ENCODE peak calls at places on chromosomes 12 and 14, in seven cellular contexts. One of them, this sample, is unnamed.

GRCh38 chr12:81005635-81006034 is 67.9 kb upstream of the LIN7A start:
- DNase-seq in kidney: no peak
- DNase-seq in RWPE1: no peak
- DNase-seq in neural progenitor cell: no peak
- DNase-seq in GM23338: no peak
- DNase-seq in A549: no peak
- DNase-seq in upper lobe of right lung: no peak
- DNase-seq in this sample: no peak

GRCh38 chr14:58829594-58829993 is 191.8 kb downstream of the DACT1 start:
- DNase-seq in kidney: no peak
- DNase-seq in RWPE1: peak; percentile 9
- DNase-seq in neural progenitor cell: no peak
- DNase-seq in GM23338: no peak
- DNase-seq in A549: no peak
- DNase-seq in upper lobe of right lung: no peak
- DNase-seq in this sample: no peak

GRCh38 chr12:9148926-9149325 is 33.2 kb upstream of the A2M start:
- DNase-seq in kidney: no peak
- DNase-seq in RWPE1: no peak
- DNase-seq in neural progenitor cell: no peak
- DNase-seq in GM23338: no peak
- DNase-seq in A549: no peak
- DNase-seq in upper lobe of right lung: no peak
- DNase-seq in this sample: no peak

GRCh38 chr12:109738878-109739665 is 25.4 kb downstream of the FAM222A start:
- DNase-seq in kidney: peak; percentile 59
- DNase-seq in RWPE1: no peak
- DNase-seq in neural progenitor cell: no peak
- DNase-seq in GM23338: no peak
- DNase-seq in A549: no peak
- DNase-seq in upper lobe of right lung: peak; percentile 36
- DNase-seq in this sample: peak; percentile 4

GRCh38 chr14:31239673-31240072 is 32.1 kb upstream of the HECTD1 start:
- DNase-seq in kidney: no peak
- DNase-seq in RWPE1: no peak
- DNase-seq in neural progenitor cell: no peak
- DNase-seq in GM23338: no peak
- DNase-seq in A549: no peak
- DNase-seq in upper lobe of right lung: peak; percentile 90
- DNase-seq in this sample: no peak

GRCh38 chr14:64623576-64624165 is 73.9 kb downstream of the PPP1R36 start:
- DNase-seq in kidney: no peak
- DNase-seq in RWPE1: no peak
- DNase-seq in neural progenitor cell: peak; percentile 57
- DNase-seq in GM23338: no peak
- DNase-seq in A549: no peak
- DNase-seq in upper lobe of right lung: no peak
- DNase-seq in this sample: no peak

GRCh38 chr14:32403688-32404087 is 74.6 kb downstream of the AKAP6 start:
- DNase-seq in kidney: no peak
- DNase-seq in RWPE1: no peak
- DNase-seq in neural progenitor cell: no peak
- DNase-seq in GM23338: no peak
- DNase-seq in A549: no peak
- DNase-seq in upper lobe of right lung: no peak
- DNase-seq in this sample: no peak

GRCh38 chr12:124233846-124234620 is 60.9 kb upstream of the RFLNA start:
- DNase-seq in kidney: no peak
- DNase-seq in RWPE1: peak; percentile 21
- DNase-seq in neural progenitor cell: no peak
- DNase-seq in GM23338: no peak
- DNase-seq in A549: no peak
- DNase-seq in upper lobe of right lung: no peak
- DNase-seq in this sample: no peak

GRCh38 chr12:7806863-7807487 is 17.8 kb downstream of the NANOG start:
- DNase-seq in kidney: no peak
- DNase-seq in RWPE1: peak; percentile 60
- DNase-seq in neural progenitor cell: peak; percentile 79
- DNase-seq in GM23338: peak; percentile 90
- DNase-seq in A549: peak; percentile 75
- DNase-seq in upper lobe of right lung: peak; percentile 74
- DNase-seq in this sample: peak; percentile 76

GRCh38 chr14:99759546-99759925 is 33.7 kb upstream of the EML1 start:
- DNase-seq in kidney: peak; percentile 64
- DNase-seq in RWPE1: no peak
- DNase-seq in neural progenitor cell: no peak
- DNase-seq in GM23338: no peak
- DNase-seq in A549: no peak
- DNase-seq in upper lobe of right lung: peak; percentile 49
- DNase-seq in this sample: peak; percentile 64

GRCh38 chr12:39123580-39123979 is 218.2 kb upstream of the CPNE8 start:
- DNase-seq in kidney: no peak
- DNase-seq in RWPE1: no peak
- DNase-seq in neural progenitor cell: no peak
- DNase-seq in GM23338: no peak
- DNase-seq in A549: no peak
- DNase-seq in upper lobe of right lung: no peak
- DNase-seq in this sample: no peak

GRCh38 chr14:32349322-32349721 is 20.2 kb downstream of the AKAP6 start:
- DNase-seq in kidney: no peak
- DNase-seq in RWPE1: no peak
- DNase-seq in neural progenitor cell: no peak
- DNase-seq in GM23338: no peak
- DNase-seq in A549: no peak
- DNase-seq in upper lobe of right lung: no peak
- DNase-seq in this sample: no peak

GRCh38 chr14:74634964-74635363 is 22.9 kb upstream of the LTBP2 start:
- DNase-seq in kidney: peak; percentile 25
- DNase-seq in RWPE1: no peak
- DNase-seq in neural progenitor cell: peak; percentile 33
- DNase-seq in GM23338: no peak
- DNase-seq in A549: no peak
- DNase-seq in upper lobe of right lung: no peak
- DNase-seq in this sample: no peak

GRCh38 chr14:74637184-74637562 is 25.1 kb upstream of the LTBP2 start:
- DNase-seq in kidney: no peak
- DNase-seq in RWPE1: no peak
- DNase-seq in neural progenitor cell: peak; percentile 28
- DNase-seq in GM23338: no peak
- DNase-seq in A549: no peak
- DNase-seq in upper lobe of right lung: no peak
- DNase-seq in this sample: peak; percentile 57

GRCh38 chr14:74635831-74636230 is 23.8 kb upstream of the LTBP2 start:
- DNase-seq in kidney: no peak
- DNase-seq in RWPE1: no peak
- DNase-seq in neural progenitor cell: no peak
- DNase-seq in GM23338: no peak
- DNase-seq in A549: no peak
- DNase-seq in upper lobe of right lung: no peak
- DNase-seq in this sample: no peak

GRCh38 chr14:74638066-74638465 is 26.0 kb upstream of the LTBP2 start:
- DNase-seq in kidney: no peak
- DNase-seq in RWPE1: no peak
- DNase-seq in neural progenitor cell: no peak
- DNase-seq in GM23338: no peak
- DNase-seq in A549: no peak
- DNase-seq in upper lobe of right lung: no peak
- DNase-seq in this sample: peak; percentile 86

GRCh38 chr14:74636424-74637183 is 24.6 kb upstream of the LTBP2 start:
- DNase-seq in kidney: no peak
- DNase-seq in RWPE1: no peak
- DNase-seq in neural progenitor cell: no peak
- DNase-seq in GM23338: no peak
- DNase-seq in A549: no peak
- DNase-seq in upper lobe of right lung: no peak
- DNase-seq in this sample: no peak
- H3K27ac ChIP-seq in kidney: no peak overlapping the region
- H3K27ac ChIP-seq in RWPE1: peak overlapping the region; percentile 56
- H3K27ac ChIP-seq in neural progenitor cell: no peak overlapping the region
- H3K27ac ChIP-seq in GM23338: no peak overlapping the region
- H3K27ac ChIP-seq in A549: no peak overlapping the region
- H3K27ac ChIP-seq in upper lobe of right lung: no peak overlapping the region
- H3K27ac ChIP-seq in this sample: peak overlapping the region; percentile 91

GRCh38 chr14:36520601-36521525 is 831 bp upstream of the NKX2-1 start:
- DNase-seq in kidney: peak; percentile 66
- DNase-seq in RWPE1: peak; percentile 45
- DNase-seq in neural progenitor cell: peak; percentile 84
- DNase-seq in GM23338: peak; percentile 82
- DNase-seq in A549: peak; percentile 64
- DNase-seq in upper lobe of right lung: peak; percentile 84
- DNase-seq in this sample: no peak
- TF ChIP-seq CTCF in kidney: no peak
- TF ChIP-seq CTCF in RWPE1: peak; percentile 19
- TF ChIP-seq CTCF in neural progenitor cell: peak; percentile 53
- TF ChIP-seq CTCF in GM23338: peak; percentile 43
- TF ChIP-seq CTCF in A549: peak; percentile 29
- TF ChIP-seq CTCF in upper lobe of right lung: peak; percentile 25
- TF ChIP-seq CTCF in this sample: no peak

GRCh38 chr12:21989819-21990412 is 48.7 kb upstream of the ABCC9 start:
- DNase-seq in kidney: no peak
- DNase-seq in RWPE1: peak; percentile 3
- DNase-seq in neural progenitor cell: no peak
- DNase-seq in GM23338: peak; percentile 25
- DNase-seq in A549: no peak
- DNase-seq in upper lobe of right lung: no peak
- DNase-seq in this sample: no peak
- H3K27ac ChIP-seq in kidney: no peak overlapping the region
- H3K27ac ChIP-seq in RWPE1: no peak overlapping the region
- H3K27ac ChIP-seq in neural progenitor cell: no peak overlapping the region
- H3K27ac ChIP-seq in GM23338: no peak overlapping the region
- H3K27ac ChIP-seq in A549: no peak overlapping the region
- H3K27ac ChIP-seq in upper lobe of right lung: no peak overlapping the region
- H3K27ac ChIP-seq in this sample: no peak overlapping the region

GRCh38 chr12:95963104-95963503 is 20.0 kb downstream of the AMDHD1 start:
- DNase-seq in kidney: no peak
- DNase-seq in RWPE1: no peak
- DNase-seq in neural progenitor cell: peak; percentile 54
- DNase-seq in GM23338: peak; percentile 38
- DNase-seq in A549: peak; percentile 10
- DNase-seq in upper lobe of right lung: no peak
- DNase-seq in this sample: peak; percentile 33
- TF ChIP-seq CTCF in kidney: no peak
- TF ChIP-seq CTCF in RWPE1: no peak
- TF ChIP-seq CTCF in neural progenitor cell: peak; percentile 57
- TF ChIP-seq CTCF in GM23338: peak; percentile 40
- TF ChIP-seq CTCF in A549: peak; percentile 23
- TF ChIP-seq CTCF in upper lobe of right lung: no peak
- TF ChIP-seq CTCF in this sample: peak; percentile 67

GRCh38 chr14:104280085-104280901 is 141.9 kb downstream of the KIF26A start:
- DNase-seq in kidney: peak; percentile 60
- DNase-seq in RWPE1: no peak
- DNase-seq in neural progenitor cell: no peak
- DNase-seq in GM23338: no peak
- DNase-seq in A549: no peak
- DNase-seq in upper lobe of right lung: peak; percentile 52
- DNase-seq in this sample: no peak
- H3K27ac ChIP-seq in kidney: no peak overlapping the region
- H3K27ac ChIP-seq in RWPE1: no peak overlapping the region
- H3K27ac ChIP-seq in neural progenitor cell: no peak overlapping the region
- H3K27ac ChIP-seq in GM23338: no peak overlapping the region
- H3K27ac ChIP-seq in A549: no peak overlapping the region
- H3K27ac ChIP-seq in upper lobe of right lung: no peak overlapping the region
- H3K27ac ChIP-seq in this sample: peak overlapping the region; percentile 24

GRCh38 chr12:1634590-1635191 is 5.7 kb downstream of the WNT5B start:
- DNase-seq in kidney: peak; percentile 89
- DNase-seq in RWPE1: peak; percentile 62
- DNase-seq in neural progenitor cell: peak; percentile 71
- DNase-seq in GM23338: peak; percentile 91
- DNase-seq in A549: peak; percentile 82
- DNase-seq in upper lobe of right lung: peak; percentile 88
- DNase-seq in this sample: peak; percentile 84
- TF ChIP-seq CTCF in kidney: peak; percentile 80
- TF ChIP-seq CTCF in RWPE1: peak; percentile 72
- TF ChIP-seq CTCF in neural progenitor cell: peak; percentile 80
- TF ChIP-seq CTCF in GM23338: peak; percentile 90
- TF ChIP-seq CTCF in A549: peak; percentile 76
- TF ChIP-seq CTCF in upper lobe of right lung: peak; percentile 84
- TF ChIP-seq CTCF in this sample: peak; percentile 86

This sample was measured in WERI-Rb-1.